ENCODE peak calls at places on chromosome 14, in nine cellular contexts. E, L, H, O, S, D, J, C and Z are unnamed samples.

GRCh38 chr14:68880581-68881105 is 87.8 kb upstream of the ZFP36L1 start:
- DNase-seq in E (no peak), L (no peak), H (no peak), O (no peak), S (no peak), D (no peak), J (no peak), C (no peak), Z (no peak)

GRCh38 chr14:36161781-36162180 is 14.7 kb downstream of the PTCSC3 start:
- DNase-seq in E (no peak), L (no peak), H (no peak), O (no peak), S (no peak), D (no peak), J (no peak), C (no peak), Z (no peak)

GRCh38 chr14:72736348-72736747 is 157.6 kb downstream of the DPF3 start:
- DNase-seq in E (no peak), L (no peak), H (no peak), O (no peak), S (no peak), D (no peak), J (peak; percentile 63), C (peak; percentile 73), Z (no peak)

GRCh38 chr14:31843361-31844091 is 233.6 kb upstream of the ARHGAP5 start:
- DNase-seq in E (no peak), L (no peak), H (no peak), O (peak; percentile 17), S (no peak), D (no peak), J (peak; percentile 48), C (no peak), Z (no peak)

GRCh38 chr14:25516838-25517237 is 466.9 kb upstream of the STXBP6 start:
- DNase-seq in E (no peak), L (no peak), H (no peak), O (no peak), S (no peak), D (no peak), J (no peak), C (no peak), Z (no peak)

GRCh38 chr14:89936654-89937185 is 17.8 kb downstream of the EFCAB11 start:
- DNase-seq in E (no peak), L (no peak), H (no peak), O (no peak), S (no peak), D (no peak), J (no peak), C (no peak), Z (no peak)

GRCh38 chr14:52355016-52355430 is 40.9 kb downstream of the PTGER2 start:
- DNase-seq in E (peak; percentile 73), L (no peak), H (no peak), O (peak; percentile 88), S (peak; percentile 84), D (no peak), J (peak; percentile 94), C (peak; percentile 85), Z (peak; percentile 88)

GRCh38 chr14:22314183-22314820 is 274.7 kb downstream of the DAD1 start:
- DNase-seq in E (no peak), L (no peak), H (no peak), O (peak; percentile 51), S (no peak), D (no peak), J (peak; percentile 71), C (peak; percentile 27), Z (no peak)

GRCh38 chr14:65044596-65044959 is 57.7 kb downstream of the MAX start:
- DNase-seq in E (no peak), L (no peak), H (peak; percentile 45), O (no peak), S (no peak), D (no peak), J (no peak), C (no peak), Z (no peak)

DNA sequence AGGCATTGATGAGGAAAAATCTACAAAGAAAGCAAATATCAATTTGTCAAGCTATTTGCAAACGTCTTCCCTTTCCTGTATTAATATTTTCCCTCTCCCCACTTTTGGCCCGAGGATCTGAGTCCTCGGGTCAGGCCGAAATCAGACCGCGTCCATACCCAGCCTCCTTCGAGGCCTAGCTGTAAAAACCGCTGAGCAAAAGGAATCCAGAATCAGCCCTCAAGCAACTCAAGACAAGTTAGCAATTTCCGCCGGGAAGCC is 352 bp upstream of the MAPK1IP1L start:
- DNase-seq in E (no peak), L (no peak), H (no peak), O (no peak), S (no peak), D (no peak), J (no peak), C (no peak), Z (no peak)
- H3K4me3 ChIP-seq in E (peak overlapping the region; percentile 86), L (peak overlapping the region; percentile 90), H (peak overlapping the region; percentile 92), O (peak overlapping the region; percentile 46), S (peak overlapping the region; percentile 29), D (peak overlapping the region; percentile 8), J (peak overlapping the region; percentile 90), C (peak overlapping the region; percentile 90), Z (peak overlapping the region; percentile 32)

GRCh38 chr14:50821471-50822464 is 9.2 kb downstream of the NIN start:
- DNase-seq in E (no peak), L (peak; percentile 36), H (peak; percentile 48), O (peak; percentile 58), S (no peak), D (no peak), J (no peak), C (no peak), Z (no peak)

GRCh38 chr14:50823763-50824636 is 7.0 kb downstream of the NIN start:
- DNase-seq in E (no peak), L (no peak), H (no peak), O (no peak), S (no peak), D (no peak), J (no peak), C (no peak), Z (no peak)

GRCh38 chr14:50820786-50821185 is 10.2 kb downstream of the NIN start:
- DNase-seq in E (no peak), L (no peak), H (no peak), O (no peak), S (no peak), D (no peak), J (no peak), C (no peak), Z (no peak)

GRCh38 chr14:50823051-50823762 is 7.8 kb downstream of the NIN start:
- DNase-seq in E (no peak), L (no peak), H (no peak), O (no peak), S (no peak), D (no peak), J (peak; percentile 79), C (no peak), Z (no peak)

DNA sequence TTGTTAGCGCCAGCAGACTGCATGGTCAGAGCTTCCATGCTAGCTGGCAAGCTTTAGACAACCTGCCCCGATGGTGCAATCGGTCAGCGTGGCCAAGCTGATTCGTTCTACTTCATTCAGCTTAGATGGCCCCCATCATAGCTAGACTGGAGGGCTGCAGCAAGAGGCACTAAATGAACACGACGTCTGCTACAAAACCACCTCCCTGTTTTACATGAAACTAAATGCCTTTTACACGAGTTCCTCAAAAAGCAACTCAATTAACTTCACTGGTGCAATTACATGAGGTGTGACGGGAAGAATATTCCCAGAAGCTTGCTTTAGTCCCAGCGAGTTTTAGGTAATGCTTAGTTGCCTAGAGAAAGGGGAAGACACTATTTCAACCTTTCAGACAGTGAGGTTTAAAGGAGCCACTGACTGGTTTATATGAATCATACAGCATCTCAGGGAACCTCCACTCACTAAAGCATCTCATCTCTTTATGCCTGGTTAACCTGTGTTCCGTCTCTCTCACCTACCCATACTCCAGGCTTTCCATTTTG is 8.4 kb downstream of the NIN start:
- DNase-seq in E (no peak), L (no peak), H (no peak), O (no peak), S (no peak), D (no peak), J (peak; percentile 42), C (no peak), Z (no peak)
- H3K4me3 ChIP-seq in E (no peak overlapping the region), L (no peak overlapping the region), H (no peak overlapping the region), O (no peak overlapping the region), S (no peak overlapping the region), D (no peak overlapping the region), J (peak overlapping the region; percentile 37), C (no peak overlapping the region), Z (no peak overlapping the region)

GRCh38 chr14:61326149-61326548 is 4.8 kb downstream of the PRKCH start:
- DNase-seq in E (no peak), L (no peak), H (no peak), O (no peak), S (no peak), D (no peak), J (no peak), C (no peak), Z (no peak)

GRCh38 chr14:61322011-61322798 is 826 bp downstream of the PRKCH start:
- DNase-seq in E (no peak), L (peak; percentile 57), H (peak; percentile 62), O (peak; percentile 89), S (no peak), D (no peak), J (no peak), C (no peak), Z (no peak)

GRCh38 chr14:61321385-61322010 is at the start of gene PRKCH:
- DNase-seq in E (no peak), L (peak; percentile 82), H (peak; percentile 85), O (peak; percentile 76), S (no peak), D (peak; percentile 89), J (peak; percentile 47), C (no peak), Z (peak; percentile 16)

GRCh38 chr14:61322799-61323290 is 1.5 kb downstream of the PRKCH start:
- DNase-seq in E (no peak), L (no peak), H (no peak), O (peak; percentile 90), S (no peak), D (no peak), J (peak; percentile 24), C (no peak), Z (peak; percentile 4)

GRCh38 chr14:61323970-61324369 is 2.6 kb downstream of the PRKCH start:
- DNase-seq in E (no peak), L (no peak), H (no peak), O (no peak), S (no peak), D (no peak), J (no peak), C (no peak), Z (no peak)
- H3K4me3 ChIP-seq in E (no peak overlapping the region), L (peak overlapping the region; percentile 75), H (peak overlapping the region; percentile 61), O (no peak overlapping the region), S (no peak overlapping the region), D (no peak overlapping the region), J (no peak overlapping the region), C (no peak overlapping the region), Z (no peak overlapping the region)

GRCh38 chr14:100098171-100098570 is 32.9 kb downstream of the EVL start:
- DNase-seq in E (no peak), L (no peak), H (no peak), O (no peak), S (no peak), D (no peak), J (no peak), C (no peak), Z (no peak)
- H3K4me3 ChIP-seq in E (no peak overlapping the region), L (no peak overlapping the region), H (no peak overlapping the region), O (no peak overlapping the region), S (no peak overlapping the region), D (no peak overlapping the region), J (no peak overlapping the region), C (no peak overlapping the region), Z (no peak overlapping the region)